ENCODE peak calls at places on chromosomes 12 and 14, in five cellular contexts. R is AG08395; H is CD4-positive, alpha-beta memory T cell; S is HTR-8/SVneo; C is GM06990. B is an unnamed sample.

GRCh38 chr14:33118653-33119052 is 180.0 kb downstream of the NPAS3 start:
- DNase-seq in S (no peak), C (no peak), H (no peak), R (no peak), B (no peak)

GRCh38 chr14:68263563-68264350 is 444.2 kb downstream of the RAD51B start:
- DNase-seq in H (no peak), R (no peak), S (no peak), C (no peak), B (no peak)

GRCh38 chr12:124730455-124730932 is 133.2 kb downstream of the SCARB1 start:
- DNase-seq in C (no peak), R (no peak), H (no peak), S (no peak), B (no peak)

GRCh38 chr12:70154087-70154486 is 89.1 kb upstream of the CNOT2 start:
- DNase-seq in H (no peak), C (no peak), S (no peak), R (no peak), B (peak; percentile 97)

GRCh38 chr12:125525879-125526278 is 460.6 kb downstream of the AACS start:
- DNase-seq in H (no peak), R (no peak), C (no peak), S (no peak), B (no peak)

GRCh38 chr14:52914295-52914694 is 36.6 kb downstream of the FERMT2 start:
- DNase-seq in S (no peak), H (no peak), R (no peak), C (no peak), B (no peak)

GRCh38 chr12:12499909-12500604 is 62.6 kb downstream of the DUSP16 start:
- DNase-seq in R (no peak), C (no peak), H (no peak), S (no peak), B (no peak)

GRCh38 chr12:111980598-111980997 is 32.4 kb downstream of the TMEM116 start:
- DNase-seq in R (no peak), H (no peak), S (no peak), C (no peak), B (no peak)

GRCh38 chr12:91921555-91921954 is 224.1 kb downstream of the BTG1 start:
- DNase-seq in H (no peak), S (no peak), C (no peak), R (no peak), B (no peak)

GRCh38 chr12:106204312-106204711 is 43.5 kb downstream of the CKAP4 start:
- DNase-seq in S (no peak), R (no peak), C (no peak), H (no peak), B (no peak)

GRCh38 chr12:41190360-41190759 is 2.2 kb downstream of the PDZRN4 start:
- DNase-seq in R (no peak), S (no peak), C (no peak), H (no peak), B (no peak)

GRCh38 chr12:31002999-31003398 is 70.7 kb upstream of the DDX11 start:
- DNase-seq in C (no peak), R (peak; percentile 44), H (no peak), S (no peak), B (no peak)

GRCh38 chr12:130202201-130202600 is 39.9 kb downstream of the FZD10 start:
- DNase-seq in R (no peak), H (no peak), S (no peak), C (no peak), B (no peak)

GRCh38 chr14:41606249-41607118 is at the start of gene LRFN5:
- DNase-seq in C (no peak), R (no peak), S (no peak), H (no peak), B (peak; percentile 33)

GRCh38 chr14:22379727-22380126 is 209.3 kb downstream of the DAD1 start:
- DNase-seq in S (no peak), H (no peak), C (no peak), R (no peak), B (no peak)

GRCh38 chr14:93965287-93965821 is 11.0 kb downstream of the ASB2 start:
- DNase-seq in C (no peak), H (no peak), R (peak; percentile 88), S (peak; percentile 35), B (peak; percentile 59)

GRCh38 chr12:128266559-128267245 is at the start of gene TMEM132C:
- DNase-seq in S (no peak), R (no peak), H (no peak), C (no peak), B (no peak)

GRCh38 chr14:53515264-53515663 is 362.1 kb upstream of the DDHD1 start:
- DNase-seq in R (peak; percentile 37), C (no peak), H (no peak), S (no peak), B (no peak)

GRCh38 chr14:92475451-92476187 is 38.0 kb upstream of the RIN3 start:
- DNase-seq in H (no peak), C (no peak), S (no peak), R (no peak), B (no peak)

GRCh38 chr12:91630118-91630517 is 447.5 kb upstream of the DCN start:
- DNase-seq in S (no peak), C (no peak), R (no peak), H (no peak), B (no peak)

GRCh38 chr12:28191018-28191595 is 851 bp downstream of the CCDC91 start:
- DNase-seq in S (peak; percentile 31), R (peak; percentile 58), C (no peak), H (no peak), B (peak; percentile 64)

GRCh38 chr14:101774814-101775213 is 13.3 kb downstream of the PPP2R5C start:
- DNase-seq in S (no peak), C (no peak), H (no peak), R (no peak), B (no peak)

GRCh38 chr14:105056303-105056831 is 8.9 kb downstream of the GPR132 start:
- DNase-seq in S (no peak), C (no peak), H (no peak), R (no peak), B (no peak)

GRCh38 chr14:54440037-54440436 is 1.1 kb downstream of the CNIH1 start:
- DNase-seq in S (no peak), C (no peak), H (no peak), R (no peak), B (no peak)

GRCh38 chr14:21995332-21995731 is 321.7 kb upstream of the OR4E1 start:
- DNase-seq in R (no peak), H (no peak), S (no peak), C (no peak), B (no peak)

GRCh38 chr12:56102683-56103065 is 1.7 kb upstream of the PA2G4 start:
- DNase-seq in H (no peak), S (no peak), C (no peak), R (no peak), B (no peak)

GRCh38 chr12:66352197-66352596 is 49.9 kb downstream of the HELB start:
- DNase-seq in R (peak; percentile 12), H (no peak), C (no peak), S (no peak), B (no peak)

GRCh38 chr12:100593490-100593889 is 20.0 kb downstream of the GAS2L3 start:
- DNase-seq in H (no peak), S (no peak), R (peak; percentile 25), C (no peak), B (no peak)

GRCh38 chr12:34392741-34393085 is 370.4 kb downstream of the ALG10 start:
- DNase-seq in R (no peak), H (no peak), S (no peak), C (no peak), B (no peak)

GRCh38 chr12:48296586-48297396 is 53.9 kb downstream of the ZNF641 start:
- DNase-seq in R (peak; percentile 67), C (peak; percentile 13), H (peak; percentile 36), S (peak; percentile 19), B (no peak)